ENCODE peak calls at places on chromosomes 16 and 17, in eight cellular contexts. One of them, this sample, is unnamed.

GRCh38 chr16:56193951-56194726 is 2.9 kb downstream of the GNAO1 start:
- DNase-seq in A172: peak
- DNase-seq in stomach: peak
- DNase-seq in IMR-90: peak
- DNase-seq in CD4-positive, CD25-positive, alpha-beta regulatory T cell: peak
- DNase-seq in heart right ventricle: peak
- DNase-seq in mesendoderm: peak
- DNase-seq in B cell: peak
- DNase-seq in this sample: peak

GRCh38 chr16:49350265-49351103 is 23.1 kb upstream of the C16orf78 start:
- DNase-seq in A172: peak
- DNase-seq in stomach: peak
- DNase-seq in IMR-90: peak
- DNase-seq in CD4-positive, CD25-positive, alpha-beta regulatory T cell: no peak
- DNase-seq in heart right ventricle: peak
- DNase-seq in mesendoderm: peak
- DNase-seq in B cell: peak
- DNase-seq in this sample: peak

GRCh38 chr16:68778551-68779231 is 41.6 kb downstream of the CDH1 start:
- DNase-seq in A172: no peak
- DNase-seq in stomach: peak
- DNase-seq in IMR-90: no peak
- DNase-seq in CD4-positive, CD25-positive, alpha-beta regulatory T cell: no peak
- DNase-seq in heart right ventricle: no peak
- DNase-seq in mesendoderm: peak
- DNase-seq in B cell: no peak
- DNase-seq in this sample: no peak

GRCh38 chr16:67969286-67970039 is 1.0 kb upstream of the SLC12A4 start:
- DNase-seq in A172: no peak
- DNase-seq in stomach: no peak
- DNase-seq in IMR-90: no peak
- DNase-seq in CD4-positive, CD25-positive, alpha-beta regulatory T cell: peak
- DNase-seq in heart right ventricle: no peak
- DNase-seq in mesendoderm: peak
- DNase-seq in B cell: peak
- DNase-seq in this sample: no peak

GRCh38 chr16:66923866-66924265 is 1.5 kb downstream of the RRAD start:
- DNase-seq in A172: no peak
- DNase-seq in stomach: no peak
- DNase-seq in IMR-90: no peak
- DNase-seq in CD4-positive, CD25-positive, alpha-beta regulatory T cell: no peak
- DNase-seq in heart right ventricle: no peak
- DNase-seq in mesendoderm: no peak
- DNase-seq in B cell: no peak
- DNase-seq in this sample: peak

GRCh38 chr16:15993946-15994665 is 44.7 kb downstream of the ABCC1 start:
- DNase-seq in A172: no peak
- DNase-seq in stomach: no peak
- DNase-seq in IMR-90: peak
- DNase-seq in CD4-positive, CD25-positive, alpha-beta regulatory T cell: no peak
- DNase-seq in heart right ventricle: no peak
- DNase-seq in mesendoderm: no peak
- DNase-seq in B cell: no peak
- DNase-seq in this sample: no peak

GRCh38 chr17:75808905-75809621 is 24.5 kb downstream of the UNK start:
- DNase-seq in A172: peak
- DNase-seq in stomach: peak
- DNase-seq in IMR-90: peak
- DNase-seq in CD4-positive, CD25-positive, alpha-beta regulatory T cell: no peak
- DNase-seq in heart right ventricle: no peak
- DNase-seq in mesendoderm: peak
- DNase-seq in B cell: no peak
- DNase-seq in this sample: peak

GRCh38 chr16:56610609-56611111 is 2.3 kb downstream of the MT2A start:
- DNase-seq in A172: peak
- DNase-seq in stomach: no peak
- DNase-seq in IMR-90: peak
- DNase-seq in CD4-positive, CD25-positive, alpha-beta regulatory T cell: no peak
- DNase-seq in heart right ventricle: no peak
- DNase-seq in mesendoderm: no peak
- DNase-seq in B cell: no peak
- DNase-seq in this sample: no peak

GRCh38 chr17:81703747-81704654 is 834 bp downstream of the MRPL12 start:
- DNase-seq in A172: no peak
- DNase-seq in stomach: no peak
- DNase-seq in IMR-90: no peak
- DNase-seq in CD4-positive, CD25-positive, alpha-beta regulatory T cell: no peak
- DNase-seq in heart right ventricle: no peak
- DNase-seq in mesendoderm: no peak
- DNase-seq in B cell: no peak
- DNase-seq in this sample: no peak

GRCh38 chr17:51507444-51507843 is 247.1 kb downstream of the UTP18 start:
- DNase-seq in A172: no peak
- DNase-seq in stomach: no peak
- DNase-seq in IMR-90: no peak
- DNase-seq in CD4-positive, CD25-positive, alpha-beta regulatory T cell: no peak
- DNase-seq in heart right ventricle: no peak
- DNase-seq in mesendoderm: no peak
- DNase-seq in B cell: no peak
- DNase-seq in this sample: no peak

GRCh38 chr16:82832861-82833260 is 206.1 kb downstream of the CDH13 start:
- DNase-seq in A172: no peak
- DNase-seq in stomach: no peak
- DNase-seq in IMR-90: peak
- DNase-seq in CD4-positive, CD25-positive, alpha-beta regulatory T cell: no peak
- DNase-seq in heart right ventricle: no peak
- DNase-seq in mesendoderm: no peak
- DNase-seq in B cell: no peak
- DNase-seq in this sample: no peak

GRCh38 chr16:51431517-51432241 is 280.6 kb upstream of the SALL1 start:
- DNase-seq in A172: peak
- DNase-seq in stomach: no peak
- DNase-seq in IMR-90: peak
- DNase-seq in CD4-positive, CD25-positive, alpha-beta regulatory T cell: no peak
- DNase-seq in heart right ventricle: no peak
- DNase-seq in mesendoderm: peak
- DNase-seq in B cell: no peak
- DNase-seq in this sample: no peak

GRCh38 chr17:40854175-40854814 is 12.7 kb downstream of the KRT12 start:
- DNase-seq in A172: peak
- DNase-seq in stomach: no peak
- DNase-seq in IMR-90: peak
- DNase-seq in CD4-positive, CD25-positive, alpha-beta regulatory T cell: no peak
- DNase-seq in heart right ventricle: no peak
- DNase-seq in mesendoderm: no peak
- DNase-seq in B cell: no peak
- DNase-seq in this sample: no peak

GRCh38 chr17:5912927-5913565 is 157.1 kb upstream of the WSCD1 start:
- DNase-seq in A172: no peak
- DNase-seq in stomach: no peak
- DNase-seq in IMR-90: no peak
- DNase-seq in CD4-positive, CD25-positive, alpha-beta regulatory T cell: no peak
- DNase-seq in heart right ventricle: no peak
- DNase-seq in mesendoderm: no peak
- DNase-seq in B cell: no peak
- DNase-seq in this sample: no peak

GRCh38 chr17:489758-490329 is 137.2 kb upstream of the RPH3AL start:
- DNase-seq in A172: peak
- DNase-seq in stomach: peak
- DNase-seq in IMR-90: peak
- DNase-seq in CD4-positive, CD25-positive, alpha-beta regulatory T cell: peak
- DNase-seq in heart right ventricle: peak
- DNase-seq in mesendoderm: peak
- DNase-seq in B cell: peak
- DNase-seq in this sample: peak

GRCh38 chr16:8241408-8241807 is 348.9 kb downstream of the TMEM114 start:
- DNase-seq in A172: no peak
- DNase-seq in stomach: no peak
- DNase-seq in IMR-90: no peak
- DNase-seq in CD4-positive, CD25-positive, alpha-beta regulatory T cell: no peak
- DNase-seq in heart right ventricle: no peak
- DNase-seq in mesendoderm: no peak
- DNase-seq in B cell: no peak
- DNase-seq in this sample: no peak

GRCh38 chr17:35536664-35537160 is 766 bp downstream of the SLFN12L start:
- DNase-seq in A172: no peak
- DNase-seq in stomach: no peak
- DNase-seq in IMR-90: no peak
- DNase-seq in CD4-positive, CD25-positive, alpha-beta regulatory T cell: no peak
- DNase-seq in heart right ventricle: no peak
- DNase-seq in mesendoderm: no peak
- DNase-seq in B cell: no peak
- DNase-seq in this sample: no peak

GRCh38 chr17:58006563-58006923 is 503 bp downstream of the SRSF1 start:
- DNase-seq in A172: peak
- DNase-seq in stomach: peak
- DNase-seq in IMR-90: peak
- DNase-seq in CD4-positive, CD25-positive, alpha-beta regulatory T cell: no peak
- DNase-seq in heart right ventricle: peak
- DNase-seq in mesendoderm: peak
- DNase-seq in B cell: peak
- DNase-seq in this sample: peak

GRCh38 chr16:9787717-9788116 is 394.5 kb downstream of the GRIN2A start:
- DNase-seq in A172: peak
- DNase-seq in stomach: no peak
- DNase-seq in IMR-90: no peak
- DNase-seq in CD4-positive, CD25-positive, alpha-beta regulatory T cell: no peak
- DNase-seq in heart right ventricle: no peak
- DNase-seq in mesendoderm: peak
- DNase-seq in B cell: no peak
- DNase-seq in this sample: no peak

GRCh38 chr16:29811896-29812665 is at the start of gene PRRT2:
- DNase-seq in A172: no peak
- DNase-seq in stomach: no peak
- DNase-seq in IMR-90: peak
- DNase-seq in CD4-positive, CD25-positive, alpha-beta regulatory T cell: no peak
- DNase-seq in heart right ventricle: peak
- DNase-seq in mesendoderm: peak
- DNase-seq in B cell: peak
- DNase-seq in this sample: peak

GRCh38 chr16:87255866-87256265 is 61.3 kb downstream of the C16orf95 start:
- DNase-seq in A172: no peak
- DNase-seq in stomach: peak
- DNase-seq in IMR-90: no peak
- DNase-seq in CD4-positive, CD25-positive, alpha-beta regulatory T cell: no peak
- DNase-seq in heart right ventricle: no peak
- DNase-seq in mesendoderm: no peak
- DNase-seq in B cell: no peak
- DNase-seq in this sample: no peak

GRCh38 chr17:75078097-75079022 is 9.4 kb upstream of the SLC16A5 start:
- DNase-seq in A172: peak
- DNase-seq in stomach: no peak
- DNase-seq in IMR-90: peak
- DNase-seq in CD4-positive, CD25-positive, alpha-beta regulatory T cell: no peak
- DNase-seq in heart right ventricle: no peak
- DNase-seq in mesendoderm: no peak
- DNase-seq in B cell: peak
- DNase-seq in this sample: peak

GRCh38 chr17:1713878-1714487 is 3.8 kb upstream of the TLCD2 start:
- DNase-seq in A172: peak
- DNase-seq in stomach: peak
- DNase-seq in IMR-90: peak
- DNase-seq in CD4-positive, CD25-positive, alpha-beta regulatory T cell: no peak
- DNase-seq in heart right ventricle: no peak
- DNase-seq in mesendoderm: peak
- DNase-seq in B cell: peak
- DNase-seq in this sample: peak

GRCh38 chr17:28916302-28916934 is 13.5 kb upstream of the DHRS13 start:
- DNase-seq in A172: peak
- DNase-seq in stomach: peak
- DNase-seq in IMR-90: peak
- DNase-seq in CD4-positive, CD25-positive, alpha-beta regulatory T cell: peak
- DNase-seq in heart right ventricle: no peak
- DNase-seq in mesendoderm: peak
- DNase-seq in B cell: no peak
- DNase-seq in this sample: peak

GRCh38 chr16:11402051-11402744 is 56.9 kb downstream of the RMI2 start:
- DNase-seq in A172: no peak
- DNase-seq in stomach: no peak
- DNase-seq in IMR-90: no peak
- DNase-seq in CD4-positive, CD25-positive, alpha-beta regulatory T cell: no peak
- DNase-seq in heart right ventricle: peak
- DNase-seq in mesendoderm: peak
- DNase-seq in B cell: no peak
- DNase-seq in this sample: no peak

GRCh38 chr16:82924075-82924854 is 297.5 kb downstream of the CDH13 start:
- DNase-seq in A172: peak
- DNase-seq in stomach: no peak
- DNase-seq in IMR-90: no peak
- DNase-seq in CD4-positive, CD25-positive, alpha-beta regulatory T cell: no peak
- DNase-seq in heart right ventricle: no peak
- DNase-seq in mesendoderm: peak
- DNase-seq in B cell: no peak
- DNase-seq in this sample: no peak

GRCh38 chr16:14600164-14600563 is 29.9 kb downstream of the PARN start:
- DNase-seq in A172: peak
- DNase-seq in stomach: no peak
- DNase-seq in IMR-90: peak
- DNase-seq in CD4-positive, CD25-positive, alpha-beta regulatory T cell: peak
- DNase-seq in heart right ventricle: no peak
- DNase-seq in mesendoderm: peak
- DNase-seq in B cell: no peak
- DNase-seq in this sample: no peak

GRCh38 chr17:4440690-4441686 is 7.2 kb downstream of the SPNS3 start:
- DNase-seq in A172: peak
- DNase-seq in stomach: peak
- DNase-seq in IMR-90: no peak
- DNase-seq in CD4-positive, CD25-positive, alpha-beta regulatory T cell: no peak
- DNase-seq in heart right ventricle: no peak
- DNase-seq in mesendoderm: no peak
- DNase-seq in B cell: no peak
- DNase-seq in this sample: no peak

GRCh38 chr17:75231741-75232464 is 26.4 kb downstream of the NUP85 start:
- DNase-seq in A172: no peak
- DNase-seq in stomach: no peak
- DNase-seq in IMR-90: no peak
- DNase-seq in CD4-positive, CD25-positive, alpha-beta regulatory T cell: no peak
- DNase-seq in heart right ventricle: no peak
- DNase-seq in mesendoderm: no peak
- DNase-seq in B cell: no peak
- DNase-seq in this sample: no peak

GRCh38 chr16:50948268-50948667 is 202.8 kb downstream of the SALL1 start:
- DNase-seq in A172: no peak
- DNase-seq in stomach: no peak
- DNase-seq in IMR-90: no peak
- DNase-seq in CD4-positive, CD25-positive, alpha-beta regulatory T cell: no peak
- DNase-seq in heart right ventricle: no peak
- DNase-seq in mesendoderm: no peak
- DNase-seq in B cell: no peak
- DNase-seq in this sample: no peak

GRCh38 chr17:60390881-60391418 is 983 bp downstream of the USP32 start:
- DNase-seq in A172: peak
- DNase-seq in stomach: peak
- DNase-seq in IMR-90: peak
- DNase-seq in CD4-positive, CD25-positive, alpha-beta regulatory T cell: no peak
- DNase-seq in heart right ventricle: no peak
- DNase-seq in mesendoderm: peak
- DNase-seq in B cell: peak
- DNase-seq in this sample: peak

GRCh38 chr16:3580686-3581085 is 3.5 kb upstream of the NLRC3 start:
- DNase-seq in A172: no peak
- DNase-seq in stomach: no peak
- DNase-seq in IMR-90: peak
- DNase-seq in CD4-positive, CD25-positive, alpha-beta regulatory T cell: no peak
- DNase-seq in heart right ventricle: no peak
- DNase-seq in mesendoderm: no peak
- DNase-seq in B cell: peak
- DNase-seq in this sample: no peak

GRCh38 chr17:30716461-30717289 is 107.8 kb downstream of the CRLF3 start:
- DNase-seq in A172: no peak
- DNase-seq in stomach: no peak
- DNase-seq in IMR-90: peak
- DNase-seq in CD4-positive, CD25-positive, alpha-beta regulatory T cell: no peak
- DNase-seq in heart right ventricle: no peak
- DNase-seq in mesendoderm: peak
- DNase-seq in B cell: no peak
- DNase-seq in this sample: peak

GRCh38 chr17:63939401-63939800 is 7.3 kb upstream of the CD79B start:
- DNase-seq in A172: no peak
- DNase-seq in stomach: no peak
- DNase-seq in IMR-90: no peak
- DNase-seq in CD4-positive, CD25-positive, alpha-beta regulatory T cell: no peak
- DNase-seq in heart right ventricle: no peak
- DNase-seq in mesendoderm: no peak
- DNase-seq in B cell: no peak
- DNase-seq in this sample: no peak